ENCODE peak calls at places on chromosomes 2 and 18, in seven cellular contexts. Y is CD8-positive, alpha-beta T cell; E is stomach; P is upper lobe of right lung; O is endodermal cell; Z is endothelial cell of umbilical vein; H is IMR-90. Q is an unnamed sample. For H3K27me3, the result is how much of the 10 kb centered on the place peaks cover.

GRCh38 chr2:124985210-124985760 is 960.2 kb downstream of the CNTNAP5 start:
- DNase-seq in H (no peak), P (no peak), Z (no peak), O (no peak), E (no peak), Y (no peak), Q (no peak)

GRCh38 chr2:58890865-58891525 is 649.9 kb upstream of the FANCL start:
- DNase-seq in Y (no peak), E (no peak), H (no peak), O (no peak), Z (no peak), P (no peak), Q (no peak)

GRCh38 chr18:29181151-29181901 is 1004.4 kb upstream of the CDH2 start:
- DNase-seq in E (no peak), O (no peak), Z (peak), P (no peak), Y (no peak), H (peak), Q (no peak)

GRCh38 chr2:37770797-37771196 is 99.4 kb upstream of the CDC42EP3 start:
- DNase-seq in E (no peak), Z (no peak), Y (no peak), H (peak), P (no peak), O (no peak), Q (no peak)

GRCh38 chr18:24995056-24995455 is 356.9 kb downstream of the ZNF521 start:
- DNase-seq in Y (no peak), P (no peak), Z (no peak), O (no peak), E (no peak), H (peak), Q (no peak)

GRCh38 chr2:45699032-45699658 is 47.7 kb downstream of the PRKCE start:
- DNase-seq in Y (no peak), O (peak), H (peak), P (no peak), Z (peak), E (no peak), Q (no peak)

GRCh38 chr2:98912221-98912851 is 23.7 kb downstream of the CRACDL start:
- DNase-seq in E (peak), Z (peak), H (peak), O (peak), P (peak), Y (peak), Q (peak)

GRCh38 chr2:137190411-137191190 is 425.3 kb downstream of the THSD7B start:
- DNase-seq in Z (no peak), O (peak), E (no peak), P (no peak), Y (no peak), H (no peak), Q (no peak)

GRCh38 chr18:63775166-63775730 is at the start of gene SERPINB7:
- DNase-seq in Z (no peak), Y (no peak), H (peak), P (no peak), O (no peak), E (no peak), Q (no peak)

GRCh38 chr2:217822296-217823252 is 180.2 kb downstream of the TNS1 start:
- DNase-seq in Z (no peak), P (no peak), O (peak), H (peak), E (no peak), Y (no peak), Q (peak)

GRCh38 chr2:3959372-3959771 is 256.0 kb downstream of the DCDC2C start:
- DNase-seq in Y (no peak), O (no peak), H (peak), E (no peak), Z (peak), P (no peak), Q (no peak)

DNA sequence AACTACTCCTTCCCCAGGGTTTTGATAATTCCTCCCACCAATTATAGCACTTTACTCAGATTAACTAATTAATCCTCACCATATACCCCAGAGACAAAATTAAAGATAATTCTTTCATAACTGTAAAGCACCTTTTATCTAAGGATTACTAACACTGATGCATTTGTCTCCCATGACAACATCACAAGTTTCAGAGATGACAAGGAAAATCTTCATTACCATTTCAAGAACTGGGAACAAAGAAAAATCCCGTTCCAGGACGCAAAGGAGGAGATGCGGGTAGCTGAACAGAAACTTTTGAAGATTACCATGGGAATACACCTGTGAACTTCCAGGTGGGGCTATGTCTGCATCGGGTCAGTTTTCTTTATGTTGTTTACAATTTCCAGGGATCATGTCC is 129.4 kb upstream of the ITGA6 start:
- DNase-seq in P (no peak), E (no peak), H (no peak), Y (no peak), O (no peak), Z (no peak), Q (no peak)
- H3K27me3 ChIP-seq in P (under half), E (under half), H (under half), Y (under half), O (under half), Z (under half), Q (under half)

DNA sequence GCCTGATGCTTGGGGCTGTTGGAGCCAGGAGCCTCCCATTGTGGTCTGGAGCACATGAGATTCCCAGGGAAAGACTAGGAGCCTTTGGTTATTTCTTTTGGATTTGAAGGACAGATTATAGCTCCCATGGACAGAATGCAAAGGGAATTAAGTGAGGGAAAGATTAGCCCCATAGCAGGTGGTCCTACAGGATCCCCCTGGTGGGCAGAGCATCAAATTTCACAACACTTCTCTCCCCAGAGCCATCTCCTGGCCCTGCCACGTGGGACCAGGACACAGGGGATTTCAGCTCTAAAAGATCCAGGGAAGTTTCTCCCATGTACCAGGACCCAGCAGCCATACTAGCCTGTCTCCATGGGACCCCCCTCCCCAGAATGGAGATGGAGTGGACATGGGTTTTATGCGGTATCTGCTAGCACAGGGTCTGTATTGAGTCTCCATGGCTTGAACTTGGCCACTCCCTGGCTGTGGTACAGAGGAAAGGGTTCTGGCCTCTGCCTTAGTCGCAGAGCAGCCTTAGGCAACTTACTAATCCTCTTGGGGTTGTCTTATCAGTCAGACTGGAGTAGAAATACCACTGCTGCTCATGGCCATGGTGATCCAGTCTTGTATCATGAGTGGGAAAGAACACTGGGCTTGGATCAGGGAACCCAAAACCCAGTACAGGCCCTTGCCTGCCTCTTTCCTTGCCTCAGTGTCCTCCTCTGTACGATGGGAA is 6.8 kb upstream of the PLB1 start:
- DNase-seq in E (no peak), Y (no peak), Z (no peak), P (no peak), O (no peak), H (no peak), Q (no peak)
- TF ChIP-seq CTCF in E (no peak), Y (no peak), Z (no peak), P (no peak), O (peak), H (no peak), Q (no peak)

GRCh38 chr2:15801904-15802303 is 138.4 kb upstream of the MYCN start:
- DNase-seq in P (no peak), Y (no peak), H (no peak), E (no peak), O (no peak), Z (no peak), Q (no peak)
- H3K27me3 ChIP-seq in P (under half), Y (under half), H (under half), E (under half), O (under half), Z (under half), Q (under half)

DNA sequence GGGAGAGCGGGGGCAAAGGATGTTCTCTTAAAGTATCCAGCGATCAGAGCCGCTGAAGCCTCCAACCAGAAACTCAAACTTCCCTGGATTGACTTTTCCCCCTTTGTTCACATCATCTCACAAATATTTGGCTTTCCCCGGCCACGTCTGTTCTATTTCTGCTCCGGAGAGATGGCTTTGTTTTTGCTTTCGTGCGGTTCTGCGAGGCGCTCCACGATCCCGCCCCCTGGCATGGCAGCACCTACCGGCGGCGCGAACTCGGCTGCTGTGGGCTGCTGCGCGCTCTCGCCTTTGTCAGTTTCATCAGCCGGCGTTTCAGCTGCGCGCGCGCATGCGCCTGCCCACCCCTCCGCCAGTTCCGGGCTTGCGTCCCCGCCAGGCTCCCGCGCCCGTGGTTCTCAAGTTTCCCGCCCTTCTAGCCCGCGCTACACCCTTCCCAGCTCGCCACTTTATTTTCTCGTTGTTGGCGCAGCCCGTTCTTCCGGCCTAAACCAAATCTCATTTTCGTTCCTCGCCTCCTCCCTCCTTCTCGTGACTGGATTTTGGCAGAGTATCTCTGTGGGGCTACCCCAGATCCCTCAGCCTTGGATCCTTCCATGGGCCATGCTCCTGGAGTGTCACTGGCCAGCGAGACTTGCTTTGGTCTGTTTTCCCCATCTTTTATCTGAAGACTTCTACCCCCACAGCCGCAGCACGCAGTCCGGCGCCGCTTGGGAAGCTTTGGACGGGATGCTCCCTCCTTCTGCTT is 98.0 kb downstream of the INSIG2 start:
- DNase-seq in O (peak), P (peak), H (peak), Y (peak), E (peak), Z (peak), Q (peak)
- TF ChIP-seq CTCF in O (peak), P (no peak), H (no peak), Y (no peak), E (no peak), Z (peak), Q (no peak)

DNA sequence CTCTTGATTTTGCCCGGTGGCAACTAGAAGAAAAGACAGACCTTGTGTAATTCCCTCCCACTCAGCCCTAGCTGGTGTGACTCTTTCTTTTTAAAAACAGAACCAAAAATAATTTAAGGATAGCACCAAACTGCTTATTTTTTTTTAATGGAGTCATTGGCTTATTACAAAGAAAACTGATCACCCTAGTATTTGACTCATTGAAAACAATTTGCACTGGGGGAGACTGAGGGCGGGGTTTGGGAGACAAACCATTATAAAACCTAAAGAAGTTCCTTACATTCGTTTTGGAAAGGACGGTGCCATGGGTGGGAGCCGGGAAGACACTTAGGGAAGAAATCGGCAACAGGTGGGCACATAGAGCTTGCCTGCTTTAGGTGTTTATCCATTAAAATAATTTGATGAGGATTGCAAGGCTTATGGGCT is 2.5 kb downstream of the PAX3 start:
- DNase-seq in Z (no peak), P (no peak), E (no peak), O (peak), Y (no peak), H (no peak), Q (no peak)
- H3K27me3 ChIP-seq in Z (half or more), P (half or more), E (half or more), O (half or more), Y (under half), H (half or more), Q (under half)

GRCh38 chr18:76806301-76806700 is 16.1 kb upstream of the ZNF236 start:
- DNase-seq in H (no peak), E (no peak), Z (no peak), Y (no peak), O (no peak), P (no peak), Q (no peak)

GRCh38 chr18:76803413-76803812 is 18.9 kb upstream of the ZNF236 start:
- DNase-seq in Z (no peak), P (no peak), O (no peak), H (no peak), Y (no peak), E (no peak), Q (no peak)

GRCh38 chr18:76803814-76804213 is 18.5 kb upstream of the ZNF236 start:
- DNase-seq in Y (peak), E (peak), H (peak), P (no peak), O (peak), Z (peak), Q (peak)

GRCh38 chr18:76805221-76805620 is 17.1 kb upstream of the ZNF236 start:
- DNase-seq in E (no peak), Z (peak), Y (no peak), P (no peak), O (no peak), H (peak), Q (no peak)

DNA sequence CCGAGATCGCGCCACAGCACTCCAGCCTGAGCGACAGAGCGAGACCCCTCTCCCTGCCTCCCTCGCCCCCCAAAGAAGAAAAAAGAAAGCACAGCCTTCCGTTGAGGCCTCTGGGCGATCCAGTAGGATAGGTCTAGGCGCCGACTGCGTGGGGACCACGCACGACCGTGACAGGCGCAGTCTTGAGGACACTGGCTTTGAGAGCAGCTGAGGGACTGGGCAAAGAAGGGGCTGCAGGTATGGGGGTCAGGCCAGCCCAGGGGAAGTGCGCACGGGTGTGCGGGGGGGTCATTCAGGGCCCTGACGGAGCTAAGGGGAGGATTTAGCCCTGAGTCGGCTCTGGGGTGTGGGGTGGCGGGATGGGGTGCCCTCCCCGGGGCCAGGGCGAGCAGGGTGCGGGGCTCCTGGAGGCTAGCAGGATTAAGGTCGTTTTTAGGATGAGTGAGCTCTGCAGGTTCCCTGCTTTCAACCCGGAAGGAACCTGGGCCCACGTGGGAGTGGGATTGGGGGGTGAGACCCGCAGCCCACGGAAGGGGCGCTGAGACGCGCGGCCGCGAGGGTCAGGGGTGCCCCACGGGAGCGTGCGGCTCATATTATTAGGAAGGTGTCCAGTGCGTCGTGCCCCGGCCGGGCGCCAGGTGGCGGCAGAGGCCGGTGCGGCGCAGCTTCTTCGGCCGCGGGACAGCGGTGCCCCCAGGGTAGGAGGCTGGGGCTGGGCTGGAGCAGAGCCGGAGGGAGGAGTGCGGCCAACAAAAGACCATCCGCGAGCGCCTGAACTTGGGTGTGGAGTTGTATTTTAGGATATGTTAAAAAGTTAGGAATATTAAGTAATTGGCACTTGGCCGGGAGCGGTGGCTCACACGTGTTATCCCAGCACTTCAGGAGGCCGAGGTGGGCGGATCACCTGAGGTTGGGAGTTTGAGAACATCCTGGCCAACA is 20.5 kb upstream of the ZNF236 start:
- DNase-seq in P (peak), H (peak), Y (peak), Z (peak), E (peak), O (peak), Q (peak)
- TF ChIP-seq CTCF in P (peak), H (peak), Y (peak), Z (peak), E (peak), O (peak), Q (peak)

DNA sequence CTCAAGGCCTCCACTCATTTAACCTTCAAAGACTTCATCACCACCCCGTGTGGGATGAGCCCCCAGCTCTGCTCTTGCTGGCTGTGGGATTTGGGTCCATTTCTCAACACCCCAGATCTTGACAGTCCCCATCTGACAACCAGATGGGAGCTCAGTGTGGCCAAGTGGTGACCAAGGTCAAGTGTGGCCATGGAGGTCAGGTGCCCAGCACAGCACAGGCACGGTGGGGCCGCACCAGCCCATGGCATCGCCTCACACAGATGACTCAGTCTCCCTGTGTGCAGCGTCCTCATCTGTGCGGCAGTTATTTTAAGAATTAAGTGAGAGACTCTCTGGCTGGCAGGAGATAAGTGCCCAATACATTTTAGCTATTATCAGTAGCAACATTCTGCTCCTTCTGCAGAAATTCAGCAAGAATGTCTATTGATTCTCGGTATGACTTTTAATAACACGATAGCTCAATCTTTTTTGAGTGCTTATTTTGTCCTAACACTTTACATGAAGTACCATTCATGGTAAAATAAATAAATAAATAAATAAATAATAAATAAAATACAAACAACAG is 167.2 kb downstream of the DDX1 start:
- DNase-seq in H (no peak), O (no peak), Z (no peak), Y (no peak), P (no peak), E (no peak), Q (no peak)
- H3K27me3 ChIP-seq in H (under half), O (under half), Z (under half), Y (under half), P (under half), E (under half), Q (under half)